ENCODE peak calls at places on chromosomes 3 and 15, in eight cellular contexts. W is sigmoid colon, X is ovary, B is A549, F is suprapubic skin, D is stomach, J is tibial nerve, E is esophagus muscularis mucosa. Y is an unnamed sample.
A peak's percentile ranks its signal among the peaks of the same experiment; 100 is the strongest.

GRCh38 chr3:85387913-85388510 is 429.2 kb downstream of the CADM2 start:
- DNase-seq in W (no peak), X (no peak), B (no peak), F (no peak), D (no peak), J (no peak), E (no peak), Y (no peak)

GRCh38 chr3:12138044-12138443 is 20.7 kb downstream of the TIMP4 start:
- DNase-seq in W (no peak), X (no peak), B (peak; percentile 65), F (no peak), D (peak; percentile 33), J (no peak), E (no peak), Y (peak; percentile 35)

GRCh38 chr15:25655168-25655956 is 207.8 kb downstream of the ATP10A start:
- DNase-seq in W (no peak), X (no peak), B (no peak), F (no peak), D (no peak), J (no peak), E (no peak), Y (no peak)

GRCh38 chr3:193134895-193135294 is 106.1 kb upstream of the PLAAT1 start:
- DNase-seq in W (no peak), X (no peak), B (no peak), F (no peak), D (no peak), J (no peak), E (no peak), Y (no peak)

GRCh38 chr3:158050461-158050860 is 55.8 kb downstream of the SHOX2 start:
- DNase-seq in W (no peak), X (no peak), B (no peak), F (no peak), D (no peak), J (no peak), E (no peak), Y (no peak)

GRCh38 chr3:108722724-108723123 is 34.5 kb downstream of the RETNLB start:
- DNase-seq in W (no peak), X (no peak), B (no peak), F (no peak), D (no peak), J (no peak), E (no peak), Y (no peak)

GRCh38 chr3:150168694-150169093 is 198.0 kb upstream of the PFN2 start:
- DNase-seq in W (peak; percentile 70), X (no peak), B (no peak), F (no peak), D (no peak), J (peak; percentile 17), E (no peak), Y (no peak)

GRCh38 chr3:71926690-71927089 is 141.7 kb upstream of the PROK2 start:
- DNase-seq in W (no peak), X (no peak), B (no peak), F (no peak), D (no peak), J (no peak), E (no peak), Y (no peak)

GRCh38 chr15:28786521-28786920 is 61.9 kb downstream of the GOLGA6L7 start:
- DNase-seq in W (no peak), X (no peak), B (no peak), F (no peak), D (no peak), J (no peak), E (no peak), Y (no peak)

GRCh38 chr3:30516238-30516637 is 90.2 kb upstream of the TGFBR2 start:
- DNase-seq in W (no peak), X (no peak), B (no peak), F (no peak), D (no peak), J (no peak), E (no peak), Y (no peak)

GRCh38 chr3:179768080-179768479 is 115.2 kb downstream of the USP13 start:
- DNase-seq in W (no peak), X (peak; percentile 30), B (peak; percentile 22), F (no peak), D (no peak), J (no peak), E (no peak), Y (peak; percentile 13)

GRCh38 chr3:41682996-41683395 is 278.9 kb downstream of the ULK4 start:
- DNase-seq in W (no peak), X (no peak), B (no peak), F (no peak), D (no peak), J (no peak), E (no peak), Y (no peak)

GRCh38 chr3:190131329-190131728 is 10.6 kb upstream of the P3H2 start:
- DNase-seq in W (no peak), X (no peak), B (peak; percentile 63), F (no peak), D (peak; percentile 52), J (no peak), E (no peak), Y (no peak)

GRCh38 chr15:38612159-38612863 is 47.7 kb upstream of the RASGRP1 start:
- DNase-seq in W (no peak), X (no peak), B (no peak), F (no peak), D (no peak), J (no peak), E (no peak), Y (no peak)

GRCh38 chr3:188134079-188134478 is 19.9 kb upstream of the LPP start:
- DNase-seq in W (no peak), X (no peak), B (no peak), F (no peak), D (no peak), J (no peak), E (no peak), Y (no peak)

GRCh38 chr15:36643551-36643950 is 64.1 kb downstream of the CDIN1 start:
- DNase-seq in W (no peak), X (no peak), B (no peak), F (no peak), D (no peak), J (no peak), E (no peak), Y (no peak)

GRCh38 chr15:92294759-92295158 is 98.9 kb upstream of the ST8SIA2 start:
- DNase-seq in W (no peak), X (no peak), B (no peak), F (no peak), D (no peak), J (no peak), E (no peak), Y (no peak)

GRCh38 chr15:34719883-34720148 is 35.0 kb downstream of the GJD2 start:
- DNase-seq in W (no peak), X (no peak), B (no peak), F (no peak), D (no peak), J (no peak), E (no peak), Y (no peak)

DNA sequence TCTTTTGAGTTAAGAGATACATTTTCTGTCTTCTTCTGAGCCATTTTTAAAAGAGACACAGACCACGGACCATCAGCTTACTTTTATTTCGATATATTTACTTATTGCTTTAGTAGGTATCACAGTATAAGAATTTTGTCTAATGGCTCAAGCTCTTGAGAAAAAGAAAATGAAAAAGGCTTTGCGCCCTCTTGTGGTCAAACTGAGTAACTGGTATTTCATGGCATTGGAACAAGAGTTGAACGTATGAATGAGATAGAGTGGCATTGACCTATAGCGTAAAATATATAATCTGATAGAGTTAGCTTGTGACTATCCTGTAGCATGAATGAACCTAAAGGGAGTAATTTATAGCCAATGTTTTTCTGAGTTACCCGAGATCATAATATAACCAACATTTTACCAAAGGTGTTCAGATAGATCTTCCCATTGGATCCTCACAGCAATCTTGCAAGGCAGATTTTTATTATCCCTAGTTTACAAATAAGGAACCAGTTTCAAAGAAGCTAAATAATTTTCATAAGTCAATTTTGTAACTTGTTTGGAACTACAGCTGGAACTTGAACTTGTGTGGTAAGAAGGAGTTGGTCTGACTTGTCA is 154.6 kb downstream of the POLR2M start:
- DNase-seq in W (no peak), X (no peak), B (peak; percentile 74), F (no peak), D (no peak), J (no peak), E (peak; percentile 55), Y (no peak)
- TF ChIP-seq EP300 in W (no peak), X (no peak), B (no peak), F (no peak), D (no peak), J (no peak), E (no peak), Y (no peak)

GRCh38 chr3:49535971-49536874 is 18.1 kb upstream of the BSN start:
- DNase-seq in W (no peak), X (no peak), B (no peak), F (no peak), D (no peak), J (no peak), E (no peak), Y (no peak)
- H3K27ac ChIP-seq in W (no peak overlapping the region), X (peak overlapping the region; percentile 89), B (no peak overlapping the region), F (no peak overlapping the region), D (no peak overlapping the region), J (peak overlapping the region; percentile 86), E (peak overlapping the region; percentile 57), Y (no peak overlapping the region)

DNA sequence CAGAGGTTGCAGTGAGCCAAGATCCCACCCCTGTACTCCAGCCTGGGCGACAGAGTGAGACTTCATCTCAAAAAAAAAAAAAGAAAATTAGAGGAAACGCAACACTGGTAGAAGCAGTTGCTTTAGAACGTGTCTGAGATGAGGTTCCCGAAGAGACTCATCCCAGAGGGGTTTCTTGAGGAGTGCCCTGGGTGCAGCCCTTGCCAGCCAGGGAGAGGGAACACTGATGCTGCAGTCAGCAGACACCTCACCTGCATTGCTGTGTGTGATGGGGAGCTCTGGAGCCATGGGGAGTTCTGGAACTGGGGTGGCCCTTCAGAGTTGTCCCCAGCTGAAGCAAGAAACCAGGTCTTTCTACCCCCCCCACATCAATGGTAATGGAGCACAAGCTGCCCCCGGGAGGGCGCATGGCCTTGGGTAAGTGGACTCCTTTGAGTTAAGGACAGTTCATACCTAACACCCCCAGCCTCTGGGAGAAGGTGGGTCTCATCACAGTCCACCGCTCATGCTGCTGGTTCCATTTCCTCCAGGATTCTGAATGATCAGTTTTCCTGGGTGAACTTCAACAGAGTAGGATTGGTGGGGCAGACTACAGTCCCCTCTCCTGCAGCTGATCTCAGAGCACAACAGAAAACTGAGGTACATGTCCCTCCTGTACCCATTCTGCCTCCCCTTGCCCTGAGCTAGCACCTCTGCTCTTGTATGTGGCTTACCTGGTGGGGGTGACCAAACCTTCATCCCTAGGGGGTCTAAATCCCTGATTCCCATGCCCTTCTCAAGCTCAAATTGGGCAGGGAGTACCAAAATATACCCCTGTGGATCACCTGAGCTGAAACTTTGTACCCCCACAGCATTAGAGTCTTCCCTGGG is 18.7 kb upstream of the LRRC2 start:
- DNase-seq in W (no peak), X (no peak), B (no peak), F (no peak), D (no peak), J (no peak), E (no peak), Y (no peak)
- TF ChIP-seq POLR2A in W (no peak), X (no peak), B (no peak), F (no peak), D (no peak), J (no peak), E (no peak), Y (no peak)

DNA sequence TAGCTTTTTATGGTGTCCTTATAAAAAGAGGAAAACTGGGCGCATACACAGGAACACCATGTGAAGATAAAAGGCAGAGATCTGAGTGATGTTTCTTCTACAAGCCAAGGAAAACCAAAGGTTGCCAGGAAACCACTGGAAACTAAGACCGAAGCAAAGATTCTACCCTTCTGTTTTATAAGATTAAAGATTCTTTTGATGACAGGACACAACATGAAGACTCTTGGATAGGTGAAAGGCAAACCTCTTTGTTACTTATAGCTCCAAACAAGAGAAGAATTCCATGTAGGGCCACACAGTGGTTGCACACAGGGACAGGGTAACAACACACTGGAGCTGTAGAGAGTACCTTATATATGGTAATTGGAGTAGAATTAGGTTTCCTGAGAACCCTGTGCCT is at the start of gene CD200R1L:
- DNase-seq in W (no peak), X (no peak), B (no peak), F (no peak), D (no peak), J (no peak), E (no peak), Y (no peak)
- TF ChIP-seq EP300 in W (no peak), X (no peak), B (no peak), F (no peak), D (no peak), J (no peak), E (no peak), Y (no peak)

Y was measured in transverse colon.